ENCODE peak calls at places on chromosomes 13 and 19, in seven cellular contexts. U, I, G, B, A, W and T are unnamed samples.

GRCh38 chr19:45251452-45252354 is 632 bp downstream of the MARK4 start:
- DNase-seq in U (peak; percentile 40), I (no peak), G (peak; percentile 40), B (no peak), A (peak; percentile 58), W (peak; percentile 12), T (no peak)

GRCh38 chr19:50922316-50922853 is 11.2 kb upstream of the KLK4 start:
- DNase-seq in U (peak; percentile 84), I (peak; percentile 67), G (peak; percentile 68), B (peak; percentile 91), A (peak; percentile 64), W (peak; percentile 80), T (peak; percentile 34)

GRCh38 chr13:25602206-25602605 is 230.4 kb downstream of the ATP8A2 start:
- DNase-seq in U (no peak), I (no peak), G (no peak), B (no peak), A (no peak), W (no peak), T (no peak)

GRCh38 chr19:33373701-33374405 is at the start of gene CEBPG:
- DNase-seq in U (peak; percentile 70), I (peak; percentile 37), G (peak; percentile 63), B (peak; percentile 70), A (peak; percentile 76), W (peak; percentile 68), T (peak; percentile 59)

GRCh38 chr13:97723655-97724054 is 229.8 kb upstream of the IPO5 start:
- DNase-seq in U (no peak), I (no peak), G (no peak), B (no peak), A (no peak), W (no peak), T (no peak)

GRCh38 chr13:95168191-95168590 is 133.1 kb downstream of the ABCC4 start:
- DNase-seq in U (no peak), I (no peak), G (no peak), B (no peak), A (no peak), W (no peak), T (no peak)

GRCh38 chr19:2391118-2391725 is 31.2 kb downstream of the TMPRSS9 start:
- DNase-seq in U (peak; percentile 44), I (peak; percentile 20), G (no peak), B (peak; percentile 30), A (no peak), W (no peak), T (no peak)

GRCh38 chr19:7970716-7971448 is 27.4 kb upstream of the TIMM44 start:
- DNase-seq in U (peak; percentile 44), I (no peak), G (no peak), B (peak; percentile 46), A (no peak), W (peak; percentile 18), T (no peak)

GRCh38 chr19:45960595-45961235 is 12.9 kb downstream of the NOVA2 start:
- DNase-seq in U (no peak), I (no peak), G (no peak), B (peak; percentile 32), A (no peak), W (no peak), T (no peak)

GRCh38 chr19:38658462-38659306 is 11.2 kb downstream of the ACTN4 start:
- DNase-seq in U (peak; percentile 91), I (no peak), G (no peak), B (peak; percentile 84), A (no peak), W (peak; percentile 56), T (no peak)

GRCh38 chr19:38723606-38724379 is 20.5 kb downstream of the CAPN12 start:
- DNase-seq in U (no peak), I (no peak), G (no peak), B (no peak), A (no peak), W (no peak), T (no peak)

GRCh38 chr13:89751537-89751936 is 1596.0 kb upstream of the MIR17HG start:
- DNase-seq in U (no peak), I (no peak), G (no peak), B (no peak), A (no peak), W (no peak), T (no peak)

GRCh38 chr19:12788682-12789097 is 2.6 kb upstream of the JUNB start:
- DNase-seq in U (peak; percentile 62), I (no peak), G (peak; percentile 94), B (peak; percentile 65), A (peak; percentile 90), W (peak; percentile 89), T (peak; percentile 87)

GRCh38 chr19:42197375-42197817 is 20.1 kb downstream of the DEDD2 start:
- DNase-seq in U (no peak), I (no peak), G (no peak), B (peak; percentile 67), A (no peak), W (no peak), T (no peak)

GRCh38 chr19:42201489-42202289 is 15.8 kb downstream of the DEDD2 start:
- DNase-seq in U (no peak), I (no peak), G (no peak), B (no peak), A (no peak), W (peak; percentile 56), T (peak; percentile 32)

GRCh38 chr19:42200116-42200740 is 17.2 kb downstream of the DEDD2 start:
- DNase-seq in U (no peak), I (no peak), G (no peak), B (no peak), A (no peak), W (no peak), T (no peak)

GRCh38 chr19:42198676-42199439 is 18.6 kb downstream of the DEDD2 start:
- DNase-seq in U (no peak), I (peak; percentile 77), G (no peak), B (no peak), A (no peak), W (peak; percentile 72), T (no peak)

DNA sequence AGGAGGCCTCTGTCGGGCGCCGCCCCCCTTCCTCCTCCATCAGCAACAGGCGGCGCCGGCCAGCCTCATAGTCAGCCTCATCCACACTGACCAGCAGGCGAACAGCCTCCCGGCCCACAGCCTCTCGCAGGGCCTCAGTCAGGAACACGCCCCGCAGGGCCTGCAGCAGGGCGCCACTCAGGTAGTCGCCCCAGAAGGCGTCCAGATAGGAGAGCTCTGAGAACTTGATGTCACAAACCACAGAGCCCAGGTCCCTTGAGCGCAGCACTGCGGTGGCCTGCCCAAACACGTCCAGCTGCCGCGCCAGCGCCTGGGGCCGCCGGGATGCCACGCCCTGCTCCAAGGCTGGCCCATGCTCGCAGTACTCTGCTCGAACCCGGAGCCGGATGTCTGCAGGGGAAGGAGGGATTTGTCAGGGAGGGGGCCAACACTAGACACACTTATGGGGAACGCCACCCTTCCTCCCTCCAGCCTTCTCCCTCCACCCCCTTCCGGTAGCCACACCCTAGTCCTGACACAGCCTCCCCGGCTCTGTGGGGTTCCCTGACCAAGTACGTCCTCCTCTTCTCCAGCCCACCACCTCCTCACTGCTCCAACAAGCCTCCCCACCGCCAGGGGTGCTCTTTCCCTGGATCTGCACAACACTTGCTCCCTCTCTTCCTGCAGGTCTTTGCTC is 17.9 kb downstream of the DEDD2 start:
- DNase-seq in U (peak; percentile 85), I (peak; percentile 36), G (peak; percentile 67), B (no peak), A (no peak), W (peak; percentile 53), T (peak; percentile 35)
- TF ChIP-seq CTCF in U (peak; percentile 49), I (peak; percentile 29), G (no peak), B (no peak), A (no peak), W (no peak), T (no peak)

DNA sequence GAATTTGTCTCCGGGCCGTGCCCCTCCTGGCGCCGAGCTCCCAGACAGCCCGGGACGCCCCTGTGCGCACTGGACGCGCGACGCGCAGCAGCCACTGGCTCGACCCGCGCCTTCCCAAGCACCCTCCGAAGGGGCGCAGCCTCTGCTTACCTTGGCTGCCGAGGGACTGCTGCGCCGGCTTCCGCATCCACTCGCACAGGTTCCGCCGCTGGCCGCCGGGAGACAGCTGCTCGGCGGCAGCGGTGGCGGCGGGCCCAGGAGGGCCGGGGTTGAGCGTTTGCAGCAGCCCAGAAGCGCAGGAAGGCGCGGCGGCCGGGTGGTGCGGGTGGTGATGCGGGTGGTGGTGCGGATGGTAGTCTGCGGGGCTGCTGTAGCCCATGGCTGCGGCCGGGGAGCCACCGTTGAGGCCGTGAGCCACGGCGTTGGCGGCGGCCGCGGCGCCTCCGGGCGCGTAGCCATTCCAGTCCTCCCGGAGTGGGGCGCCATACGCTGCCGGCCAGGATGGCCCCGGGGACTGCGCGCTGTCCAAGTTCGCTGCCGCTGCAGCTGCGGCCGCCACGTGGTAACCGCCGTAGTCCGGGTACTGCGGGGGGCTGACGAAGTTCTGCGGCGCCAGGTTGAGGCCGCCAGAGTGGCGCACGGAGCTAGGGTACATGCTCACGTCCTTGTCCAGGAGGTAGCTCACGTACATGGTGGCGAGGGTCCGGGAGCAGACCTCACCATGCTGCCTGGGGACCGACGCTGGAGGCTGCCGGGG is 621 bp downstream of the CDX2 start:
- DNase-seq in U (no peak), I (no peak), G (no peak), B (no peak), A (no peak), W (no peak), T (no peak)
- TF ChIP-seq CTCF in U (no peak), I (no peak), G (no peak), B (no peak), A (no peak), W (no peak), T (no peak)

GRCh38 chr13:40749327-40749726 is 21.7 kb downstream of the MRPS31 start:
- DNase-seq in U (no peak), I (no peak), G (no peak), B (no peak), A (no peak), W (no peak), T (no peak)
- TF ChIP-seq CTCF in U (peak; percentile 27), I (peak; percentile 55), G (no peak), B (peak; percentile 31), A (no peak), W (no peak), T (peak; percentile 21)

GRCh38 chr19:6768236-6768785 is 1.1 kb upstream of the SH2D3A start:
- DNase-seq in U (no peak), I (no peak), G (no peak), B (no peak), A (no peak), W (no peak), T (no peak)

GRCh38 chr19:6767081-6767356 is 216 bp downstream of the SH2D3A start:
- DNase-seq in U (peak; percentile 58), I (no peak), G (no peak), B (no peak), A (no peak), W (no peak), T (no peak)

GRCh38 chr19:6767357-6768235 is at the start of gene SH2D3A:
- DNase-seq in U (peak; percentile 97), I (peak; percentile 90), G (peak; percentile 64), B (peak; percentile 95), A (no peak), W (peak; percentile 98), T (peak; percentile 51)

GRCh38 chr19:6766357-6767080 is 716 bp downstream of the SH2D3A start:
- DNase-seq in U (no peak), I (no peak), G (no peak), B (no peak), A (no peak), W (no peak), T (no peak)

DNA sequence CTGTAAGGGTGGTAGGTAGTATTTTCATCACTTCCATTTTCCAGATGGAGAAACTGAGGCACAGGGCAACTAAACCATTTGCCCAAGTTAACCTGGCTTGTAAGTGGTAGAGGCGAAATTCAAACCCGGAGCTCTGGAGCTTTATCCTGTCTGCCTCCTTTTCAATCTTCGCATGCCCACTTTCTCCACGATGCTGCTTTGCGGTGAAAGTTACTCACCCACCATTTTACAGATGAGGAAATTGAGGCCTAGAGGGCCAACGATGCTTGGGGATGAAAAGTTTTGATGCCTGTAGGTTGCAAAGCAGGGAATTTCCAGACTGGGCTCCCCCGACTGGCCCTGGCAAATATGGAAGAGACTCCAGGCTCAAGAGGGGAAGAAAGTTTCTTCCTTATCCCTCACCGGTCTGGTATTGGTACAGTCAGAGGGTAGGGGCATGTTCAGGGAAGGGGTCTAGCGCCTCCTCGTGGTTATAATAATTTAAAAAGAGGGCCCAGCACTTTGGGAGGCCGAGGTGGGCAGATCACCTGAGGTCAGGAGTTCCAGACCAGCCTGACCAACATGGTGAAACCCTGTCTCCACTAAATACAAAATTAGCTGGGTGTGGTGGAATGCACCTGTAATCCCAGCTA is 1.9 kb upstream of the SH2D3A start:
- DNase-seq in U (no peak), I (no peak), G (no peak), B (no peak), A (no peak), W (no peak), T (no peak)
- TF ChIP-seq CTCF in U (peak; percentile 17), I (peak; percentile 23), G (peak; percentile 32), B (no peak), A (no peak), W (peak; percentile 31), T (peak; percentile 53)